ENCODE peak calls at places on chromosomes 16 and 17, in seven cellular contexts. N is midbrain; K is right cardiac atrium; G is Caki2; H is T follicular helper cell; B is activated naive CD8-positive, alpha-beta T cell treated with anti-CD3 and anti-CD28 coated beads for 36 hours; C is effector memory CD8-positive, alpha-beta T cell. Z is an unnamed sample.

GRCh38 chr16:1678500-1679098 is 520 bp downstream of the JPT2 start:
- DNase-seq in H (peak), N (no peak), B (peak), G (peak), K (peak), C (peak), Z (peak)

GRCh38 chr17:14270508-14270907 is 30.4 kb upstream of the HS3ST3B1 start:
- DNase-seq in G (no peak), C (no peak), H (no peak), B (no peak), K (no peak), N (no peak), Z (no peak)

GRCh38 chr17:7572338-7572587 is 7.2 kb upstream of the CD68 start:
- DNase-seq in B (no peak), C (no peak), K (no peak), G (no peak), H (no peak), N (no peak), Z (no peak)

GRCh38 chr16:86020971-86021370 is 122.0 kb downstream of the IRF8 start:
- DNase-seq in H (no peak), C (no peak), G (no peak), B (no peak), N (no peak), K (no peak), Z (no peak)

GRCh38 chr16:49434733-49435132 is 61.1 kb downstream of the C16orf78 start:
- DNase-seq in K (no peak), B (no peak), G (no peak), N (no peak), H (no peak), C (no peak), Z (no peak)

GRCh38 chr17:72205357-72205756 is 84.5 kb downstream of the SOX9 start:
- DNase-seq in G (no peak), C (no peak), H (no peak), K (peak), N (peak), B (no peak), Z (no peak)

GRCh38 chr17:32350662-32351418 is 883 bp downstream of the ZNF207 start:
- DNase-seq in H (peak), G (peak), C (no peak), N (peak), B (peak), K (peak), Z (peak)

GRCh38 chr16:89170346-89171215 is 967 bp upstream of the CDH15 start:
- DNase-seq in B (no peak), C (peak), K (peak), G (no peak), H (no peak), N (no peak), Z (no peak)

GRCh38 chr16:2429771-2430663 is 770 bp downstream of the CCNF start:
- DNase-seq in K (no peak), C (no peak), H (no peak), B (no peak), N (peak), G (no peak), Z (no peak)

GRCh38 chr17:27433521-27433920 is 22.7 kb upstream of the KSR1 start:
- DNase-seq in G (no peak), H (no peak), C (no peak), K (no peak), B (no peak), N (no peak), Z (no peak)

GRCh38 chr17:44585315-44585714 is 28.0 kb downstream of the FZD2 start:
- DNase-seq in B (no peak), H (no peak), K (no peak), C (no peak), G (no peak), N (no peak), Z (no peak)

GRCh38 chr16:84680165-84680842 is 19.5 kb upstream of the USP10 start:
- DNase-seq in B (no peak), H (no peak), N (no peak), G (no peak), C (no peak), K (no peak), Z (no peak)

GRCh38 chr17:8067806-8068205 is 19.7 kb downstream of the ALOX12B start:
- DNase-seq in G (no peak), N (no peak), H (no peak), C (no peak), B (no peak), K (no peak), Z (no peak)

GRCh38 chr16:14608111-14608566 is 21.9 kb downstream of the PARN start:
- DNase-seq in B (no peak), K (no peak), H (no peak), N (no peak), C (no peak), G (no peak), Z (no peak)

GRCh38 chr17:61368049-61368831 is 31.4 kb upstream of the TBX2 start:
- DNase-seq in H (no peak), B (no peak), C (no peak), G (no peak), N (no peak), K (no peak), Z (no peak)

GRCh38 chr17:41118721-41119120 is 548 bp upstream of the KRTAP4-11 start:
- DNase-seq in G (no peak), K (no peak), H (no peak), N (no peak), B (no peak), C (no peak), Z (no peak)

GRCh38 chr17:15649861-15650391 is 30.4 kb upstream of the FBXW10B start:
- DNase-seq in B (no peak), K (peak), G (peak), H (no peak), C (no peak), N (no peak), Z (no peak)

GRCh38 chr17:19003966-19004600 is 481 bp downstream of the FAM83G start:
- DNase-seq in G (peak), B (peak), C (peak), N (no peak), H (peak), K (no peak), Z (peak)

GRCh38 chr17:12256380-12256995 is 235.8 kb downstream of the MAP2K4 start:
- DNase-seq in K (peak), B (peak), C (no peak), N (peak), G (peak), H (no peak), Z (no peak)

GRCh38 chr17:80782536-80783427 is 208.9 kb upstream of the CHMP6 start:
- DNase-seq in B (peak), H (peak), C (peak), K (no peak), G (no peak), N (no peak), Z (peak)

GRCh38 chr17:4877089-4877488 is 22.2 kb upstream of the C17orf107 start:
- DNase-seq in G (no peak), K (no peak), B (no peak), H (no peak), C (no peak), N (peak), Z (no peak)

GRCh38 chr17:71168083-71168741 is 952.6 kb upstream of the SOX9 start:
- DNase-seq in B (no peak), N (no peak), H (no peak), K (no peak), C (no peak), G (no peak), Z (no peak)

GRCh38 chr16:77336637-77337036 is 98.2 kb downstream of the ADAMTS18 start:
- DNase-seq in H (no peak), N (no peak), C (no peak), G (peak), K (no peak), B (no peak), Z (no peak)

GRCh38 chr17:40121191-40121885 is 433 bp upstream of the MSL1 start:
- DNase-seq in H (no peak), C (no peak), B (peak), G (peak), K (peak), N (no peak), Z (no peak)

GRCh38 chr16:85573696-85574641 is 39.2 kb upstream of the GSE1 start:
- DNase-seq in G (peak), C (no peak), K (peak), H (no peak), B (no peak), N (peak), Z (no peak)

GRCh38 chr17:81040791-81041337 is 5.9 kb downstream of the BAIAP2 start:
- DNase-seq in G (peak), N (no peak), K (no peak), C (no peak), B (peak), H (no peak), Z (no peak)

GRCh38 chr17:38341035-38341721 is 2.6 kb downstream of the GPR179 start:
- DNase-seq in G (peak), N (peak), K (peak), C (no peak), H (no peak), B (no peak), Z (no peak)

GRCh38 chr16:67387479-67388079 is 5.7 kb downstream of the TPPP3 start:
- DNase-seq in B (no peak), G (no peak), H (no peak), N (no peak), K (no peak), C (no peak), Z (no peak)

GRCh38 chr16:2428051-2428786 is 1.0 kb upstream of the CCNF start:
- DNase-seq in B (no peak), N (peak), H (no peak), C (peak), G (peak), K (peak), Z (no peak)

GRCh38 chr17:82801377-82801970 is 38.3 kb downstream of the ZNF750 start:
- DNase-seq in H (no peak), C (no peak), G (no peak), B (no peak), N (no peak), K (no peak), Z (no peak)

GRCh38 chr16:82653550-82654511 is 27.1 kb downstream of the CDH13 start:
- DNase-seq in K (no peak), C (peak), H (peak), B (peak), G (peak), N (no peak), Z (peak)

GRCh38 chr16:48546774-48547173 is 63.2 kb downstream of the N4BP1 start:
- DNase-seq in H (no peak), K (no peak), N (no peak), C (no peak), B (no peak), G (no peak), Z (no peak)

GRCh38 chr16:58574895-58575294 is 54.7 kb downstream of the CNOT1 start:
- DNase-seq in N (no peak), H (no peak), C (no peak), K (no peak), G (no peak), B (no peak), Z (no peak)

GRCh38 chr16:89431158-89431584 is 59.2 kb downstream of the ANKRD11 start:
- DNase-seq in K (no peak), B (no peak), N (no peak), C (no peak), G (peak), H (no peak), Z (no peak)

GRCh38 chr16:8768701-8769100 is 28.7 kb downstream of the TMEM186 start:
- DNase-seq in G (no peak), B (no peak), N (no peak), C (no peak), H (no peak), K (no peak), Z (no peak)

Z was measured in T-helper 1 cell.